ENCODE peak calls at places on chromosomes 7 and 10, in five cellular contexts. K, T, V, Q and I are unnamed samples.

GRCh38 chr10:75679546-75679945 is 248.1 kb downstream of the LRMDA start:
- DNase-seq in K (no peak), T (no peak), V (no peak), Q (no peak), I (no peak)

GRCh38 chr7:37320140-37320839 is 128.4 kb downstream of the ELMO1 start:
- DNase-seq in K (no peak), T (no peak), V (no peak), Q (no peak), I (no peak)

GRCh38 chr7:144256112-144256511 is 8.5 kb downstream of the OR2A7 start:
- DNase-seq in K (no peak), T (peak), V (no peak), Q (no peak), I (peak)

GRCh38 chr7:142855756-142856564 is 1.1 kb downstream of the EPHB6 start:
- DNase-seq in K (no peak), T (no peak), V (peak), Q (no peak), I (no peak)

GRCh38 chr10:33945051-33945450 is 610.6 kb upstream of the NRP1 start:
- DNase-seq in K (no peak), T (no peak), V (no peak), Q (no peak), I (no peak)

GRCh38 chr7:27739301-27739913 is 555 bp upstream of the TAX1BP1 start:
- DNase-seq in K (no peak), T (no peak), V (no peak), Q (no peak), I (peak)

GRCh38 chr10:132446661-132447445 is 49.9 kb downstream of the PWWP2B start:
- DNase-seq in K (peak), T (peak), V (peak), Q (no peak), I (no peak)

GRCh38 chr7:129671276-129671675 is 59.8 kb downstream of the NRF1 start:
- DNase-seq in K (no peak), T (no peak), V (no peak), Q (no peak), I (no peak)

GRCh38 chr10:116740971-116741370 is 1.4 kb downstream of the HSPA12A start:
- DNase-seq in K (no peak), T (no peak), V (no peak), Q (no peak), I (no peak)